ENCODE peak calls at places on chromosome 19, in six cellular contexts. One of them, this sample, is unnamed.

GRCh38 chr19:5038631-5039271 is 69.8 kb downstream of the KDM4B start:
- DNase-seq in memory B cell: no peak
- DNase-seq in GM23248: peak
- DNase-seq in activated CD4-positive, CD25-positive, alpha-beta regulatory T cell: no peak
- DNase-seq in fibroblast of lung: peak
- DNase-seq in activated CD4-positive, alpha-beta T cell treated with anti-CD3 and anti-CD28 coated beads, Interleukin-2, amount 50 U/mL, for 1 hour: no peak
- DNase-seq in this sample: no peak

GRCh38 chr19:5463959-5464358 is 8.7 kb downstream of the ZNRF4 start:
- DNase-seq in activated CD4-positive, CD25-positive, alpha-beta regulatory T cell: no peak
- DNase-seq in fibroblast of lung: no peak
- DNase-seq in GM23248: no peak
- DNase-seq in memory B cell: no peak
- DNase-seq in activated CD4-positive, alpha-beta T cell treated with anti-CD3 and anti-CD28 coated beads, Interleukin-2, amount 50 U/mL, for 1 hour: no peak
- DNase-seq in this sample: no peak

GRCh38 chr19:43731346-43731745 is 15.5 kb downstream of the IRGC start:
- DNase-seq in GM23248: no peak
- DNase-seq in activated CD4-positive, alpha-beta T cell treated with anti-CD3 and anti-CD28 coated beads, Interleukin-2, amount 50 U/mL, for 1 hour: no peak
- DNase-seq in fibroblast of lung: no peak
- DNase-seq in activated CD4-positive, CD25-positive, alpha-beta regulatory T cell: no peak
- DNase-seq in memory B cell: no peak
- DNase-seq in this sample: no peak

GRCh38 chr19:42512130-42512636 is 16.1 kb downstream of the CEACAM1 start:
- DNase-seq in activated CD4-positive, CD25-positive, alpha-beta regulatory T cell: no peak
- DNase-seq in activated CD4-positive, alpha-beta T cell treated with anti-CD3 and anti-CD28 coated beads, Interleukin-2, amount 50 U/mL, for 1 hour: no peak
- DNase-seq in memory B cell: no peak
- DNase-seq in fibroblast of lung: no peak
- DNase-seq in GM23248: no peak
- DNase-seq in this sample: no peak

GRCh38 chr19:56993851-56994250 is 125.9 kb upstream of the USP29 start:
- DNase-seq in fibroblast of lung: no peak
- DNase-seq in activated CD4-positive, alpha-beta T cell treated with anti-CD3 and anti-CD28 coated beads, Interleukin-2, amount 50 U/mL, for 1 hour: no peak
- DNase-seq in memory B cell: no peak
- DNase-seq in GM23248: no peak
- DNase-seq in activated CD4-positive, CD25-positive, alpha-beta regulatory T cell: no peak
- DNase-seq in this sample: no peak

GRCh38 chr19:55431183-55431582 is 11.9 kb downstream of the SHISA7 start:
- DNase-seq in activated CD4-positive, CD25-positive, alpha-beta regulatory T cell: no peak
- DNase-seq in fibroblast of lung: no peak
- DNase-seq in activated CD4-positive, alpha-beta T cell treated with anti-CD3 and anti-CD28 coated beads, Interleukin-2, amount 50 U/mL, for 1 hour: no peak
- DNase-seq in GM23248: peak
- DNase-seq in memory B cell: no peak
- DNase-seq in this sample: no peak

GRCh38 chr19:50558449-50558848 is 9.8 kb downstream of the LRRC4B start:
- DNase-seq in activated CD4-positive, alpha-beta T cell treated with anti-CD3 and anti-CD28 coated beads, Interleukin-2, amount 50 U/mL, for 1 hour: no peak
- DNase-seq in memory B cell: no peak
- DNase-seq in activated CD4-positive, CD25-positive, alpha-beta regulatory T cell: no peak
- DNase-seq in fibroblast of lung: no peak
- DNase-seq in GM23248: no peak
- DNase-seq in this sample: no peak

GRCh38 chr19:32387701-32388392 is 17.7 kb upstream of the DPY19L3 start:
- DNase-seq in memory B cell: no peak
- DNase-seq in activated CD4-positive, CD25-positive, alpha-beta regulatory T cell: no peak
- DNase-seq in GM23248: peak
- DNase-seq in fibroblast of lung: peak
- DNase-seq in activated CD4-positive, alpha-beta T cell treated with anti-CD3 and anti-CD28 coated beads, Interleukin-2, amount 50 U/mL, for 1 hour: no peak
- DNase-seq in this sample: no peak

GRCh38 chr19:2507109-2507508 is 31.2 kb downstream of the GADD45B start:
- DNase-seq in activated CD4-positive, alpha-beta T cell treated with anti-CD3 and anti-CD28 coated beads, Interleukin-2, amount 50 U/mL, for 1 hour: no peak
- DNase-seq in memory B cell: peak
- DNase-seq in GM23248: peak
- DNase-seq in activated CD4-positive, CD25-positive, alpha-beta regulatory T cell: no peak
- DNase-seq in fibroblast of lung: peak
- DNase-seq in this sample: peak

GRCh38 chr19:35078807-35079206 is 36.8 kb upstream of the FXYD3 start:
- DNase-seq in activated CD4-positive, alpha-beta T cell treated with anti-CD3 and anti-CD28 coated beads, Interleukin-2, amount 50 U/mL, for 1 hour: no peak
- DNase-seq in GM23248: no peak
- DNase-seq in fibroblast of lung: no peak
- DNase-seq in memory B cell: no peak
- DNase-seq in activated CD4-positive, CD25-positive, alpha-beta regulatory T cell: no peak
- DNase-seq in this sample: no peak

GRCh38 chr19:33472696-33473624 is 48.6 kb downstream of the PEPD start:
- DNase-seq in activated CD4-positive, alpha-beta T cell treated with anti-CD3 and anti-CD28 coated beads, Interleukin-2, amount 50 U/mL, for 1 hour: no peak
- DNase-seq in GM23248: peak
- DNase-seq in memory B cell: no peak
- DNase-seq in fibroblast of lung: peak
- DNase-seq in activated CD4-positive, CD25-positive, alpha-beta regulatory T cell: no peak
- DNase-seq in this sample: no peak

GRCh38 chr19:30070970-30071632 is 129.1 kb downstream of the URI1 start:
- DNase-seq in activated CD4-positive, CD25-positive, alpha-beta regulatory T cell: no peak
- DNase-seq in GM23248: no peak
- DNase-seq in memory B cell: no peak
- DNase-seq in fibroblast of lung: no peak
- DNase-seq in activated CD4-positive, alpha-beta T cell treated with anti-CD3 and anti-CD28 coated beads, Interleukin-2, amount 50 U/mL, for 1 hour: no peak
- DNase-seq in this sample: no peak

GRCh38 chr19:3404324-3405260 is 38.2 kb downstream of the NFIC start:
- DNase-seq in fibroblast of lung: peak
- DNase-seq in activated CD4-positive, alpha-beta T cell treated with anti-CD3 and anti-CD28 coated beads, Interleukin-2, amount 50 U/mL, for 1 hour: no peak
- DNase-seq in GM23248: peak
- DNase-seq in activated CD4-positive, CD25-positive, alpha-beta regulatory T cell: no peak
- DNase-seq in memory B cell: no peak
- DNase-seq in this sample: no peak

GRCh38 chr19:17302391-17303166 is 646 bp downstream of the ABHD8 start:
- DNase-seq in GM23248: no peak
- DNase-seq in fibroblast of lung: no peak
- DNase-seq in memory B cell: no peak
- DNase-seq in activated CD4-positive, CD25-positive, alpha-beta regulatory T cell: no peak
- DNase-seq in activated CD4-positive, alpha-beta T cell treated with anti-CD3 and anti-CD28 coated beads, Interleukin-2, amount 50 U/mL, for 1 hour: no peak
- DNase-seq in this sample: peak

GRCh38 chr19:12834976-12835757 is 788 bp upstream of the RTBDN start:
- DNase-seq in activated CD4-positive, alpha-beta T cell treated with anti-CD3 and anti-CD28 coated beads, Interleukin-2, amount 50 U/mL, for 1 hour: no peak
- DNase-seq in activated CD4-positive, CD25-positive, alpha-beta regulatory T cell: no peak
- DNase-seq in fibroblast of lung: no peak
- DNase-seq in GM23248: peak
- DNase-seq in memory B cell: no peak
- DNase-seq in this sample: no peak

GRCh38 chr19:752652-753517 is 2.0 kb downstream of the MISP start:
- DNase-seq in fibroblast of lung: peak
- DNase-seq in memory B cell: no peak
- DNase-seq in activated CD4-positive, CD25-positive, alpha-beta regulatory T cell: no peak
- DNase-seq in GM23248: peak
- DNase-seq in activated CD4-positive, alpha-beta T cell treated with anti-CD3 and anti-CD28 coated beads, Interleukin-2, amount 50 U/mL, for 1 hour: no peak
- DNase-seq in this sample: no peak

GRCh38 chr19:40398417-40399056 is 8.6 kb upstream of the HIPK4 start:
- DNase-seq in activated CD4-positive, CD25-positive, alpha-beta regulatory T cell: no peak
- DNase-seq in activated CD4-positive, alpha-beta T cell treated with anti-CD3 and anti-CD28 coated beads, Interleukin-2, amount 50 U/mL, for 1 hour: peak
- DNase-seq in GM23248: peak
- DNase-seq in fibroblast of lung: no peak
- DNase-seq in memory B cell: no peak
- DNase-seq in this sample: no peak

GRCh38 chr19:43780706-43781525 is at the start of gene KCNN4:
- DNase-seq in activated CD4-positive, alpha-beta T cell treated with anti-CD3 and anti-CD28 coated beads, Interleukin-2, amount 50 U/mL, for 1 hour: peak
- DNase-seq in memory B cell: peak
- DNase-seq in fibroblast of lung: peak
- DNase-seq in GM23248: peak
- DNase-seq in activated CD4-positive, CD25-positive, alpha-beta regulatory T cell: peak
- DNase-seq in this sample: peak

GRCh38 chr19:8020681-8021080 is 15.2 kb upstream of the ELAVL1 start:
- DNase-seq in GM23248: no peak
- DNase-seq in activated CD4-positive, alpha-beta T cell treated with anti-CD3 and anti-CD28 coated beads, Interleukin-2, amount 50 U/mL, for 1 hour: no peak
- DNase-seq in fibroblast of lung: no peak
- DNase-seq in activated CD4-positive, CD25-positive, alpha-beta regulatory T cell: no peak
- DNase-seq in memory B cell: no peak
- DNase-seq in this sample: no peak

GRCh38 chr19:31303262-31303815 is 45.9 kb downstream of the TSHZ3 start:
- DNase-seq in activated CD4-positive, alpha-beta T cell treated with anti-CD3 and anti-CD28 coated beads, Interleukin-2, amount 50 U/mL, for 1 hour: no peak
- DNase-seq in GM23248: no peak
- DNase-seq in activated CD4-positive, CD25-positive, alpha-beta regulatory T cell: no peak
- DNase-seq in fibroblast of lung: no peak
- DNase-seq in memory B cell: no peak
- DNase-seq in this sample: no peak

GRCh38 chr19:1453525-1454371 is 3.8 kb downstream of the APC2 start:
- DNase-seq in activated CD4-positive, alpha-beta T cell treated with anti-CD3 and anti-CD28 coated beads, Interleukin-2, amount 50 U/mL, for 1 hour: no peak
- DNase-seq in activated CD4-positive, CD25-positive, alpha-beta regulatory T cell: no peak
- DNase-seq in memory B cell: no peak
- DNase-seq in GM23248: peak
- DNase-seq in fibroblast of lung: no peak
- DNase-seq in this sample: no peak

GRCh38 chr19:16111909-16112752 is 442 bp downstream of the RAB8A start:
- DNase-seq in memory B cell: no peak
- DNase-seq in fibroblast of lung: no peak
- DNase-seq in GM23248: peak
- DNase-seq in activated CD4-positive, CD25-positive, alpha-beta regulatory T cell: no peak
- DNase-seq in activated CD4-positive, alpha-beta T cell treated with anti-CD3 and anti-CD28 coated beads, Interleukin-2, amount 50 U/mL, for 1 hour: no peak
- DNase-seq in this sample: no peak

GRCh38 chr19:29640231-29640630 is 25.0 kb upstream of the PLEKHF1 start:
- DNase-seq in memory B cell: no peak
- DNase-seq in fibroblast of lung: no peak
- DNase-seq in activated CD4-positive, alpha-beta T cell treated with anti-CD3 and anti-CD28 coated beads, Interleukin-2, amount 50 U/mL, for 1 hour: no peak
- DNase-seq in GM23248: no peak
- DNase-seq in activated CD4-positive, CD25-positive, alpha-beta regulatory T cell: no peak
- DNase-seq in this sample: no peak

GRCh38 chr19:8611391-8611883 is 922 bp upstream of the ADAMTS10 start:
- DNase-seq in fibroblast of lung: no peak
- DNase-seq in memory B cell: no peak
- DNase-seq in activated CD4-positive, CD25-positive, alpha-beta regulatory T cell: no peak
- DNase-seq in GM23248: peak
- DNase-seq in activated CD4-positive, alpha-beta T cell treated with anti-CD3 and anti-CD28 coated beads, Interleukin-2, amount 50 U/mL, for 1 hour: no peak
- DNase-seq in this sample: no peak

GRCh38 chr19:39390460-39390758 is 497 bp downstream of the PAF1 start:
- DNase-seq in memory B cell: no peak
- DNase-seq in activated CD4-positive, CD25-positive, alpha-beta regulatory T cell: no peak
- DNase-seq in fibroblast of lung: peak
- DNase-seq in activated CD4-positive, alpha-beta T cell treated with anti-CD3 and anti-CD28 coated beads, Interleukin-2, amount 50 U/mL, for 1 hour: peak
- DNase-seq in GM23248: peak
- DNase-seq in this sample: no peak

GRCh38 chr19:4980838-4981680 is 12.1 kb downstream of the KDM4B start:
- DNase-seq in activated CD4-positive, CD25-positive, alpha-beta regulatory T cell: no peak
- DNase-seq in activated CD4-positive, alpha-beta T cell treated with anti-CD3 and anti-CD28 coated beads, Interleukin-2, amount 50 U/mL, for 1 hour: no peak
- DNase-seq in memory B cell: no peak
- DNase-seq in GM23248: no peak
- DNase-seq in fibroblast of lung: no peak
- DNase-seq in this sample: no peak